ENCODE peak calls at places on chromosome 18, in seven cellular contexts. V is heart right ventricle, A is lower lobe of right lung, P is nephron progenitor cell, Y is right lobe of liver, B is SW 1271, K is iris pigment epithelial cell. X is an unnamed sample.

GRCh38 chr18:77765468-77765867 is 515.8 kb downstream of the GALR1 start:
- DNase-seq in K (peak), Y (no peak), A (no peak), B (peak), P (peak), V (no peak), X (no peak)

GRCh38 chr18:5872886-5873285 is 22.4 kb downstream of the TMEM200C start:
- DNase-seq in V (no peak), A (no peak), P (no peak), B (no peak), Y (no peak), K (no peak), X (no peak)

GRCh38 chr18:36899289-36899688 is 70.4 kb downstream of the KIAA1328 start:
- DNase-seq in Y (no peak), V (no peak), A (no peak), B (peak), K (peak), P (no peak), X (no peak)

GRCh38 chr18:8741524-8741923 is 36.2 kb downstream of the MTCL1 start:
- DNase-seq in A (no peak), Y (no peak), B (no peak), V (no peak), P (no peak), K (no peak), X (no peak)

GRCh38 chr18:43904209-43904837 is 627.0 kb upstream of the SYT4 start:
- DNase-seq in V (no peak), P (no peak), K (no peak), B (no peak), A (no peak), Y (no peak), X (no peak)

GRCh38 chr18:79572848-79573451 is 106.7 kb upstream of the CTDP1 start:
- DNase-seq in P (no peak), Y (peak), A (no peak), K (no peak), V (no peak), B (no peak), X (no peak)

GRCh38 chr18:63518178-63519012 is 23.8 kb upstream of the SERPINB12 start:
- DNase-seq in P (peak), B (peak), Y (peak), V (peak), A (no peak), K (peak), X (peak)

GRCh38 chr18:20971886-20972267 is 139.7 kb downstream of the ROCK1 start:
- DNase-seq in Y (no peak), V (no peak), K (peak), B (peak), A (no peak), P (no peak), X (no peak)

GRCh38 chr18:10860937-10861336 is 288.4 kb downstream of the PIEZO2 start:
- DNase-seq in K (peak), V (no peak), A (no peak), P (no peak), B (no peak), Y (no peak), X (no peak)

GRCh38 chr18:75247601-75248421 is 37.2 kb downstream of the TSHZ1 start:
- DNase-seq in V (peak), A (no peak), B (no peak), Y (no peak), K (peak), P (no peak), X (no peak)

GRCh38 chr18:57425096-57425495 is 10.1 kb upstream of the ONECUT2 start:
- DNase-seq in A (no peak), K (no peak), Y (peak), P (no peak), B (no peak), V (no peak), X (no peak)

GRCh38 chr18:10973579-10974260 is 175.6 kb downstream of the PIEZO2 start:
- DNase-seq in Y (no peak), P (no peak), K (peak), A (no peak), B (no peak), V (no peak), X (no peak)

X was measured in left cardiac atrium.